ENCODE peak calls at places on chromosomes 1 and 21, in four cellular contexts. S is MG63, W is hepatic stellate cell, M is nucleus accumbens. Q is an unnamed sample.

GRCh38 chr1:9097947-9098705 is 28.7 kb upstream of the SLC2A5 start:
- DNase-seq in M (no peak), W (no peak), S (peak), Q (no peak)

GRCh38 chr1:8871539-8871935 is 6.9 kb downstream of the ENO1 start:
- DNase-seq in M (no peak), W (no peak), S (no peak), Q (no peak)

GRCh38 chr1:66725885-66726665 is 26.2 kb upstream of the DYNLT5 start:
- DNase-seq in W (peak), S (peak), M (peak), Q (peak)

GRCh38 chr21:41519806-41520559 is 12.0 kb upstream of the TMPRSS2 start:
- DNase-seq in W (no peak), S (no peak), M (no peak), Q (no peak)

GRCh38 chr1:8602471-8603219 is 214.8 kb downstream of the RERE start:
- DNase-seq in S (no peak), M (no peak), W (no peak), Q (no peak)

GRCh38 chr1:44635439-44635838 is 38.8 kb downstream of the TMEM53 start:
- DNase-seq in M (no peak), S (no peak), W (no peak), Q (no peak)

GRCh38 chr1:26017606-26018005 is 4.0 kb upstream of the EXTL1 start:
- DNase-seq in S (no peak), M (no peak), W (peak), Q (no peak)

GRCh38 chr1:89198081-89198480 is 661 bp downstream of the GBP4 start:
- DNase-seq in M (no peak), W (no peak), S (no peak), Q (no peak)

GRCh38 chr1:60035925-60036324 is 37.6 kb downstream of the C1orf87 start:
- DNase-seq in S (no peak), M (no peak), W (no peak), Q (no peak)

GRCh38 chr1:115314111-115314510 is 23.9 kb downstream of the NGF start:
- DNase-seq in M (no peak), S (no peak), W (no peak), Q (no peak)

GRCh38 chr1:159040893-159041724 is 31.4 kb downstream of the IFI16 start:
- DNase-seq in S (no peak), W (no peak), M (no peak), Q (no peak)